ENCODE peak calls at places on chromosomes 6 and 20, in six cellular contexts. One of them, this sample, is unnamed.
A peak's percentile ranks its signal among the peaks of the same experiment; 100 is the strongest.

GRCh38 chr20:2206957-2207769 is 88.6 kb upstream of the TGM3 start:
- DNase-seq in astrocyte of the spinal cord: peak; percentile 55
- DNase-seq in H9: peak; percentile 85
- DNase-seq in HEK293T: peak; percentile 84
- DNase-seq in NCI-H1694 treated with DMSO at 0.1 percent for 48 hours: no peak
- DNase-seq in mesenchymal stem cell: peak; percentile 29
- DNase-seq in this sample: peak; percentile 44

GRCh38 chr20:50578778-50579165 is 68.6 kb downstream of the PTPN1 start:
- DNase-seq in H9: no peak
- DNase-seq in HEK293T: no peak
- DNase-seq in astrocyte of the spinal cord: no peak
- DNase-seq in mesenchymal stem cell: no peak
- DNase-seq in NCI-H1694 treated with DMSO at 0.1 percent for 48 hours: no peak
- DNase-seq in this sample: no peak

GRCh38 chr20:38302721-38303120 is 1.2 kb upstream of the BPI start:
- DNase-seq in mesenchymal stem cell: no peak
- DNase-seq in HEK293T: no peak
- DNase-seq in H9: no peak
- DNase-seq in NCI-H1694 treated with DMSO at 0.1 percent for 48 hours: no peak
- DNase-seq in astrocyte of the spinal cord: peak; percentile 19
- DNase-seq in this sample: no peak

GRCh38 chr6:16712250-16712930 is 48.9 kb downstream of the ATXN1 start:
- DNase-seq in astrocyte of the spinal cord: no peak
- DNase-seq in mesenchymal stem cell: peak; percentile 45
- DNase-seq in NCI-H1694 treated with DMSO at 0.1 percent for 48 hours: no peak
- DNase-seq in HEK293T: no peak
- DNase-seq in H9: no peak
- DNase-seq in this sample: peak; percentile 60

GRCh38 chr6:159832941-159833340 is 32.9 kb downstream of the PNLDC1 start:
- DNase-seq in NCI-H1694 treated with DMSO at 0.1 percent for 48 hours: no peak
- DNase-seq in H9: no peak
- DNase-seq in astrocyte of the spinal cord: no peak
- DNase-seq in HEK293T: no peak
- DNase-seq in mesenchymal stem cell: no peak
- DNase-seq in this sample: no peak

GRCh38 chr20:389220-389619 is 8.7 kb downstream of the TRIB3 start:
- DNase-seq in mesenchymal stem cell: no peak
- DNase-seq in astrocyte of the spinal cord: no peak
- DNase-seq in H9: no peak
- DNase-seq in NCI-H1694 treated with DMSO at 0.1 percent for 48 hours: no peak
- DNase-seq in HEK293T: no peak
- DNase-seq in this sample: no peak

GRCh38 chr20:18904192-18904591 is 90.6 kb downstream of the SCP2D1 start:
- DNase-seq in astrocyte of the spinal cord: no peak
- DNase-seq in NCI-H1694 treated with DMSO at 0.1 percent for 48 hours: no peak
- DNase-seq in HEK293T: no peak
- DNase-seq in H9: no peak
- DNase-seq in mesenchymal stem cell: no peak
- DNase-seq in this sample: no peak

GRCh38 chr20:62816879-62817873 is at the start of gene COL9A3:
- DNase-seq in H9: no peak
- DNase-seq in NCI-H1694 treated with DMSO at 0.1 percent for 48 hours: no peak
- DNase-seq in mesenchymal stem cell: no peak
- DNase-seq in HEK293T: no peak
- DNase-seq in astrocyte of the spinal cord: no peak
- DNase-seq in this sample: no peak

GRCh38 chr6:151916680-151917164 is 109.2 kb downstream of the ESR1 start:
- DNase-seq in NCI-H1694 treated with DMSO at 0.1 percent for 48 hours: no peak
- DNase-seq in H9: no peak
- DNase-seq in HEK293T: no peak
- DNase-seq in astrocyte of the spinal cord: peak; percentile 70
- DNase-seq in mesenchymal stem cell: peak; percentile 52
- DNase-seq in this sample: peak; percentile 65

GRCh38 chr6:169224716-169225115 is 28.9 kb downstream of the THBS2 start:
- DNase-seq in mesenchymal stem cell: no peak
- DNase-seq in astrocyte of the spinal cord: no peak
- DNase-seq in H9: no peak
- DNase-seq in NCI-H1694 treated with DMSO at 0.1 percent for 48 hours: no peak
- DNase-seq in HEK293T: no peak
- DNase-seq in this sample: no peak

GRCh38 chr6:41707565-41708200 is 27.7 kb downstream of the TFEB start:
- DNase-seq in NCI-H1694 treated with DMSO at 0.1 percent for 48 hours: no peak
- DNase-seq in astrocyte of the spinal cord: no peak
- DNase-seq in H9: no peak
- DNase-seq in mesenchymal stem cell: no peak
- DNase-seq in HEK293T: no peak
- DNase-seq in this sample: no peak

GRCh38 chr6:100464910-100465700 is at the start of gene SIM1:
- DNase-seq in HEK293T: peak; percentile 83
- DNase-seq in astrocyte of the spinal cord: peak; percentile 77
- DNase-seq in mesenchymal stem cell: peak; percentile 66
- DNase-seq in NCI-H1694 treated with DMSO at 0.1 percent for 48 hours: peak; percentile 56
- DNase-seq in H9: peak; percentile 95
- DNase-seq in this sample: no peak

GRCh38 chr20:58003525-58003924 is 224.9 kb downstream of the ANKRD60 start:
- DNase-seq in H9: no peak
- DNase-seq in mesenchymal stem cell: no peak
- DNase-seq in astrocyte of the spinal cord: no peak
- DNase-seq in NCI-H1694 treated with DMSO at 0.1 percent for 48 hours: no peak
- DNase-seq in HEK293T: peak; percentile 20
- DNase-seq in this sample: no peak

GRCh38 chr20:51341581-51341980 is 200.9 kb downstream of the NFATC2 start:
- DNase-seq in mesenchymal stem cell: peak; percentile 36
- DNase-seq in astrocyte of the spinal cord: no peak
- DNase-seq in NCI-H1694 treated with DMSO at 0.1 percent for 48 hours: no peak
- DNase-seq in H9: no peak
- DNase-seq in HEK293T: no peak
- DNase-seq in this sample: no peak

GRCh38 chr6:4920914-4921410 is 82.9 kb downstream of the RPP40 start:
- DNase-seq in NCI-H1694 treated with DMSO at 0.1 percent for 48 hours: no peak
- DNase-seq in H9: no peak
- DNase-seq in astrocyte of the spinal cord: no peak
- DNase-seq in mesenchymal stem cell: no peak
- DNase-seq in HEK293T: no peak
- DNase-seq in this sample: peak; percentile 83

GRCh38 chr20:289693-290080 is 863 bp downstream of the C20orf96 start:
- DNase-seq in HEK293T: no peak
- DNase-seq in mesenchymal stem cell: no peak
- DNase-seq in astrocyte of the spinal cord: no peak
- DNase-seq in NCI-H1694 treated with DMSO at 0.1 percent for 48 hours: no peak
- DNase-seq in H9: no peak
- DNase-seq in this sample: no peak

GRCh38 chr20:38859070-38859690 is 53.7 kb downstream of the PPP1R16B start:
- DNase-seq in mesenchymal stem cell: no peak
- DNase-seq in H9: no peak
- DNase-seq in HEK293T: no peak
- DNase-seq in NCI-H1694 treated with DMSO at 0.1 percent for 48 hours: no peak
- DNase-seq in astrocyte of the spinal cord: no peak
- DNase-seq in this sample: no peak

GRCh38 chr20:3156811-3157619 is 2.6 kb downstream of the FASTKD5 start:
- DNase-seq in mesenchymal stem cell: no peak
- DNase-seq in H9: no peak
- DNase-seq in NCI-H1694 treated with DMSO at 0.1 percent for 48 hours: no peak
- DNase-seq in astrocyte of the spinal cord: no peak
- DNase-seq in HEK293T: no peak
- DNase-seq in this sample: no peak

GRCh38 chr6:402901-403658 is 11.5 kb downstream of the IRF4 start:
- DNase-seq in HEK293T: no peak
- DNase-seq in NCI-H1694 treated with DMSO at 0.1 percent for 48 hours: no peak
- DNase-seq in mesenchymal stem cell: no peak
- DNase-seq in astrocyte of the spinal cord: no peak
- DNase-seq in H9: no peak
- DNase-seq in this sample: no peak

GRCh38 chr20:19786311-19786710 is 28.3 kb downstream of the RIN2 start:
- DNase-seq in H9: peak; percentile 43
- DNase-seq in NCI-H1694 treated with DMSO at 0.1 percent for 48 hours: peak; percentile 92
- DNase-seq in mesenchymal stem cell: peak; percentile 82
- DNase-seq in HEK293T: no peak
- DNase-seq in astrocyte of the spinal cord: peak; percentile 97
- DNase-seq in this sample: peak; percentile 79

GRCh38 chr6:111113731-111114438 is 26.6 kb downstream of the SLC16A10 start:
- DNase-seq in H9: peak; percentile 43
- DNase-seq in mesenchymal stem cell: peak; percentile 26
- DNase-seq in HEK293T: no peak
- DNase-seq in NCI-H1694 treated with DMSO at 0.1 percent for 48 hours: peak; percentile 6
- DNase-seq in astrocyte of the spinal cord: peak; percentile 69
- DNase-seq in this sample: peak; percentile 72

GRCh38 chr20:46226602-46227001 is 81.7 kb downstream of the CDH22 start:
- DNase-seq in H9: no peak
- DNase-seq in HEK293T: no peak
- DNase-seq in astrocyte of the spinal cord: peak; percentile 4
- DNase-seq in mesenchymal stem cell: peak; percentile 25
- DNase-seq in NCI-H1694 treated with DMSO at 0.1 percent for 48 hours: no peak
- DNase-seq in this sample: peak; percentile 55

GRCh38 chr6:130517444-130517931 is 151.7 kb downstream of the TMEM200A start:
- DNase-seq in H9: no peak
- DNase-seq in astrocyte of the spinal cord: peak; percentile 20
- DNase-seq in NCI-H1694 treated with DMSO at 0.1 percent for 48 hours: no peak
- DNase-seq in HEK293T: no peak
- DNase-seq in mesenchymal stem cell: no peak
- DNase-seq in this sample: peak; percentile 88

GRCh38 chr6:95693108-95693507 is 115.8 kb downstream of the MANEA start:
- DNase-seq in H9: no peak
- DNase-seq in mesenchymal stem cell: peak; percentile 4
- DNase-seq in HEK293T: no peak
- DNase-seq in astrocyte of the spinal cord: no peak
- DNase-seq in NCI-H1694 treated with DMSO at 0.1 percent for 48 hours: no peak
- DNase-seq in this sample: peak; percentile 23

GRCh38 chr6:110173506-110174132 is 5.9 kb downstream of the WASF1 start:
- DNase-seq in H9: no peak
- DNase-seq in HEK293T: no peak
- DNase-seq in mesenchymal stem cell: no peak
- DNase-seq in NCI-H1694 treated with DMSO at 0.1 percent for 48 hours: no peak
- DNase-seq in astrocyte of the spinal cord: no peak
- DNase-seq in this sample: no peak

GRCh38 chr6:88119769-88120168 is 46.4 kb downstream of the CNR1 start:
- DNase-seq in HEK293T: no peak
- DNase-seq in NCI-H1694 treated with DMSO at 0.1 percent for 48 hours: no peak
- DNase-seq in H9: no peak
- DNase-seq in astrocyte of the spinal cord: peak; percentile 8
- DNase-seq in mesenchymal stem cell: no peak
- DNase-seq in this sample: no peak

GRCh38 chr6:10140824-10141223 is 274.1 kb downstream of the TFAP2A start:
- DNase-seq in H9: no peak
- DNase-seq in astrocyte of the spinal cord: no peak
- DNase-seq in mesenchymal stem cell: no peak
- DNase-seq in HEK293T: no peak
- DNase-seq in NCI-H1694 treated with DMSO at 0.1 percent for 48 hours: no peak
- DNase-seq in this sample: peak; percentile 21

GRCh38 chr6:31680226-31680840 is 534 bp downstream of the LY6G5C start:
- DNase-seq in NCI-H1694 treated with DMSO at 0.1 percent for 48 hours: no peak
- DNase-seq in H9: no peak
- DNase-seq in mesenchymal stem cell: no peak
- DNase-seq in HEK293T: no peak
- DNase-seq in astrocyte of the spinal cord: no peak
- DNase-seq in this sample: no peak

GRCh38 chr6:7691675-7692452 is 34.0 kb upstream of the BMP6 start:
- DNase-seq in astrocyte of the spinal cord: peak; percentile 61
- DNase-seq in NCI-H1694 treated with DMSO at 0.1 percent for 48 hours: no peak
- DNase-seq in H9: peak; percentile 56
- DNase-seq in mesenchymal stem cell: peak; percentile 34
- DNase-seq in HEK293T: no peak
- DNase-seq in this sample: peak; percentile 93

GRCh38 chr20:51350941-51351631 is 191.4 kb downstream of the NFATC2 start:
- DNase-seq in astrocyte of the spinal cord: peak; percentile 96
- DNase-seq in mesenchymal stem cell: peak; percentile 66
- DNase-seq in NCI-H1694 treated with DMSO at 0.1 percent for 48 hours: no peak
- DNase-seq in H9: no peak
- DNase-seq in HEK293T: no peak
- DNase-seq in this sample: peak; percentile 71

GRCh38 chr20:36541227-36542018 is at the start of gene MYL9:
- DNase-seq in mesenchymal stem cell: peak; percentile 82
- DNase-seq in HEK293T: no peak
- DNase-seq in astrocyte of the spinal cord: peak; percentile 73
- DNase-seq in H9: peak; percentile 76
- DNase-seq in NCI-H1694 treated with DMSO at 0.1 percent for 48 hours: no peak
- DNase-seq in this sample: no peak

GRCh38 chr6:55916188-55916587 is 40.8 kb upstream of the BMP5 start:
- DNase-seq in H9: no peak
- DNase-seq in HEK293T: no peak
- DNase-seq in NCI-H1694 treated with DMSO at 0.1 percent for 48 hours: no peak
- DNase-seq in mesenchymal stem cell: peak; percentile 12
- DNase-seq in astrocyte of the spinal cord: peak; percentile 52
- DNase-seq in this sample: peak; percentile 45

GRCh38 chr20:41425180-41425884 is 58.7 kb upstream of the EMILIN3 start:
- DNase-seq in NCI-H1694 treated with DMSO at 0.1 percent for 48 hours: no peak
- DNase-seq in astrocyte of the spinal cord: peak; percentile 22
- DNase-seq in H9: no peak
- DNase-seq in HEK293T: no peak
- DNase-seq in mesenchymal stem cell: peak; percentile 61
- DNase-seq in this sample: no peak

GRCh38 chr20:19047951-19048296 is 164.5 kb upstream of the SLC24A3 start:
- DNase-seq in astrocyte of the spinal cord: no peak
- DNase-seq in H9: no peak
- DNase-seq in NCI-H1694 treated with DMSO at 0.1 percent for 48 hours: no peak
- DNase-seq in mesenchymal stem cell: no peak
- DNase-seq in HEK293T: no peak
- DNase-seq in this sample: no peak

GRCh38 chr6:14221564-14222297 is 104.2 kb downstream of the CD83 start:
- DNase-seq in astrocyte of the spinal cord: no peak
- DNase-seq in mesenchymal stem cell: no peak
- DNase-seq in NCI-H1694 treated with DMSO at 0.1 percent for 48 hours: no peak
- DNase-seq in HEK293T: no peak
- DNase-seq in H9: no peak
- DNase-seq in this sample: no peak

GRCh38 chr6:88730602-88731001 is 232.8 kb downstream of the RNGTT start:
- DNase-seq in mesenchymal stem cell: no peak
- DNase-seq in NCI-H1694 treated with DMSO at 0.1 percent for 48 hours: no peak
- DNase-seq in HEK293T: no peak
- DNase-seq in astrocyte of the spinal cord: peak; percentile 67
- DNase-seq in H9: peak; percentile 45
- DNase-seq in this sample: peak; percentile 40

GRCh38 chr20:8156603-8157079 is 24.6 kb downstream of the PLCB1 start:
- DNase-seq in mesenchymal stem cell: peak; percentile 63
- DNase-seq in H9: no peak
- DNase-seq in NCI-H1694 treated with DMSO at 0.1 percent for 48 hours: peak; percentile 17
- DNase-seq in astrocyte of the spinal cord: peak; percentile 57
- DNase-seq in HEK293T: no peak
- DNase-seq in this sample: peak; percentile 42

This sample was measured in HT1080.